ENCODE peak calls at places on chromosomes 6 and 20, in seven cellular contexts. O is nephron progenitor cell; U is HT-29; Q is choroid plexus epithelial cell; C is glomerular endothelial cell; F is stimulated activated CD4-positive, alpha-beta T cell treated with anti-CD3 and anti-CD28 coated beads, Interleukin-2, amount 100 ng/mL, for 48 hours; Z is neural crest cell. S is an unnamed sample.

GRCh38 chr20:63941282-63942060 is 14.7 kb downstream of the UCKL1 start:
- DNase-seq in O (no peak), U (peak; percentile 83), Q (no peak), C (no peak), F (peak; percentile 44), Z (no peak), S (no peak)

GRCh38 chr6:1654095-1654494 is 44.4 kb downstream of the FOXC1 start:
- DNase-seq in O (no peak), U (no peak), Q (no peak), C (no peak), F (no peak), Z (no peak), S (no peak)

GRCh38 chr6:13763740-13764381 is 50.5 kb downstream of the MCUR1 start:
- DNase-seq in O (no peak), U (no peak), Q (no peak), C (no peak), F (peak; percentile 24), Z (no peak), S (no peak)

GRCh38 chr6:122778961-122779671 is 400 bp upstream of the FABP7 start:
- DNase-seq in O (peak; percentile 35), U (no peak), Q (no peak), C (no peak), F (no peak), Z (peak; percentile 62), S (no peak)

GRCh38 chr6:167092672-167093339 is 30.1 kb upstream of the CCR6 start:
- DNase-seq in O (no peak), U (no peak), Q (no peak), C (no peak), F (no peak), Z (no peak), S (no peak)

GRCh38 chr20:49768204-49769124 is 44.2 kb upstream of the SLC9A8 start:
- DNase-seq in O (no peak), U (peak; percentile 93), Q (peak; percentile 97), C (peak; percentile 84), F (no peak), Z (no peak), S (no peak)

GRCh38 chr6:122033564-122034181 is 365.8 kb upstream of the HSF2 start:
- DNase-seq in O (peak; percentile 11), U (peak; percentile 61), Q (peak; percentile 86), C (peak; percentile 22), F (no peak), Z (no peak), S (no peak)

GRCh38 chr6:43434001-43434400 is 6.7 kb downstream of the ABCC10 start:
- DNase-seq in O (no peak), U (no peak), Q (no peak), C (no peak), F (no peak), Z (no peak), S (no peak)

S was measured in progenitor cell of endocrine pancreas.